ENCODE peak calls at places on chromosome 22, in six cellular contexts. R is NCI-H2029, S is germinal center, N is left cardiac atrium, F is NCI-H446 treated with DMSO at 0.1 percent for 48 hours, D is ovary. I is an unnamed sample.

GRCh38 chr22:33803371-33803770 is 116.9 kb downstream of the LARGE1 start:
- DNase-seq in R (no peak), S (no peak), N (no peak), F (no peak), D (no peak), I (no peak)

GRCh38 chr22:40764743-40765441 is 54.3 kb downstream of the SLC25A17 start:
- DNase-seq in R (no peak), S (peak; percentile 70), N (no peak), F (no peak), D (no peak), I (no peak)

GRCh38 chr22:50074551-50075042 is 10.6 kb downstream of the MLC1 start:
- DNase-seq in R (peak; percentile 37), S (no peak), N (no peak), F (no peak), D (no peak), I (no peak)

GRCh38 chr22:38984224-38984623 is 2.1 kb downstream of the APOBEC3B start:
- DNase-seq in R (no peak), S (no peak), N (no peak), F (no peak), D (no peak), I (no peak)

GRCh38 chr22:33969052-33969451 is 48.8 kb upstream of the LARGE1 start:
- DNase-seq in R (no peak), S (no peak), N (no peak), F (no peak), D (no peak), I (no peak)

GRCh38 chr22:27223317-27224177 is 566.2 kb downstream of the MIAT start:
- DNase-seq in R (no peak), S (no peak), N (no peak), F (peak; percentile 44), D (no peak), I (no peak)

GRCh38 chr22:32904044-32904443 is 102.5 kb downstream of the TIMP3 start:
- DNase-seq in R (no peak), S (peak; percentile 18), N (no peak), F (no peak), D (no peak), I (peak; percentile 76)

GRCh38 chr22:50697667-50698506 is 25.3 kb downstream of the SHANK3 start:
- DNase-seq in R (no peak), S (no peak), N (no peak), F (no peak), D (peak; percentile 8), I (peak; percentile 17)

GRCh38 chr22:24162377-24162927 is 18.8 kb upstream of the SUSD2 start:
- DNase-seq in R (no peak), S (no peak), N (no peak), F (no peak), D (no peak), I (no peak)

GRCh38 chr22:17917490-17917983 is 106.8 kb downstream of the MICAL3 start:
- DNase-seq in R (peak; percentile 64), S (no peak), N (peak; percentile 72), F (no peak), D (no peak), I (no peak)

GRCh38 chr22:18057568-18058209 is 20.1 kb upstream of the PEX26 start:
- DNase-seq in R (peak; percentile 39), S (peak; percentile 78), N (peak; percentile 83), F (peak; percentile 94), D (peak; percentile 89), I (no peak)

GRCh38 chr22:36334081-36334831 is 53.5 kb downstream of the MYH9 start:
- DNase-seq in R (no peak), S (no peak), N (no peak), F (no peak), D (no peak), I (peak; percentile 70)

GRCh38 chr22:23045461-23045860 is 24.9 kb upstream of the GNAZ start:
- DNase-seq in R (no peak), S (no peak), N (no peak), F (no peak), D (no peak), I (no peak)

GRCh38 chr22:49892226-49892899 is 25.9 kb downstream of the ALG12 start:
- DNase-seq in R (no peak), S (no peak), N (no peak), F (peak; percentile 26), D (no peak), I (no peak)

GRCh38 chr22:23380230-23380573 is 199.9 kb downstream of the IGLL1 start:
- DNase-seq in R (peak; percentile 8), S (no peak), N (no peak), F (no peak), D (no peak), I (peak; percentile 69)

GRCh38 chr22:32776800-32777199 is 24.7 kb upstream of the TIMP3 start:
- DNase-seq in R (no peak), S (no peak), N (no peak), F (no peak), D (no peak), I (no peak)

GRCh38 chr22:28822930-28823481 is 22.6 kb upstream of the XBP1 start:
- DNase-seq in R (peak; percentile 94), S (no peak), N (no peak), F (no peak), D (no peak), I (no peak)

GRCh38 chr22:38236786-38237185 is 35.0 kb downstream of the MAFF start:
- DNase-seq in R (no peak), S (no peak), N (no peak), F (no peak), D (no peak), I (no peak)

GRCh38 chr22:44622147-44622427 is 79.9 kb upstream of the PRR5 start:
- DNase-seq in R (peak; percentile 51), S (no peak), N (no peak), F (no peak), D (peak; percentile 10), I (peak; percentile 58)

GRCh38 chr22:22855617-22856308 is 31.9 kb upstream of the IGLL5 start:
- DNase-seq in R (no peak), S (peak; percentile 48), N (no peak), F (no peak), D (no peak), I (peak; percentile 71)

GRCh38 chr22:23036684-23037428 is 33.5 kb upstream of the GNAZ start:
- DNase-seq in R (peak; percentile 89), S (peak; percentile 21), N (no peak), F (peak; percentile 84), D (peak; percentile 37), I (no peak)

GRCh38 chr22:42185915-42186439 is 55.4 kb upstream of the CYP2D6 start:
- DNase-seq in R (no peak), S (no peak), N (no peak), F (no peak), D (no peak), I (no peak)

GRCh38 chr22:33600595-33600994 is 319.7 kb downstream of the LARGE1 start:
- DNase-seq in R (no peak), S (no peak), N (no peak), F (no peak), D (no peak), I (no peak)

GRCh38 chr22:19148417-19149046 is 1.6 kb downstream of the GSC2 start:
- DNase-seq in R (no peak), S (no peak), N (no peak), F (no peak), D (no peak), I (no peak)

GRCh38 chr22:46354993-46355305 is 19.4 kb downstream of the TRMU start:
- DNase-seq in R (no peak), S (no peak), N (no peak), F (no peak), D (peak; percentile 19), I (no peak)

I was measured in BE2C.